ENCODE peak calls at places on chromosomes 11 and 22, in four cellular contexts. V is bronchial epithelial cell, F is NCI-H1092, O is PC-9. E is an unnamed sample.

GRCh38 chr11:92393218-92393617 is 168.6 kb downstream of the FAT3 start:
- DNase-seq in F (no peak), V (no peak), O (no peak), E (no peak)

GRCh38 chr11:100849009-100849913 is 162.2 kb downstream of the ARHGAP42 start:
- DNase-seq in V (no peak), O (no peak), F (no peak), E (no peak)

GRCh38 chr11:77191823-77192495 is 63.9 kb downstream of the MYO7A start:
- DNase-seq in V (peak), O (peak), F (peak), E (peak)

GRCh38 chr11:119832132-119832531 is 103.1 kb upstream of the NECTIN1 start:
- DNase-seq in F (peak), O (no peak), V (no peak), E (no peak)

GRCh38 chr11:115087791-115088190 is 409.5 kb downstream of the NXPE2 start:
- DNase-seq in O (no peak), F (no peak), V (no peak), E (no peak)

GRCh38 chr11:130181295-130182272 is 22.0 kb downstream of the ST14 start:
- DNase-seq in V (peak), F (peak), O (peak), E (peak)

GRCh38 chr22:43017525-43018290 is 2.8 kb upstream of the PACSIN2 start:
- DNase-seq in O (no peak), V (no peak), F (no peak), E (no peak)

GRCh38 chr11:65861533-65862183 is 1.4 kb downstream of the MUS81 start:
- DNase-seq in V (no peak), F (no peak), O (no peak), E (no peak)

GRCh38 chr11:125079878-125080530 is 16.9 kb downstream of the SLC37A2 start:
- DNase-seq in V (no peak), F (no peak), O (no peak), E (no peak)

GRCh38 chr22:18122254-18122554 is 11.6 kb downstream of the TUBA8 start:
- DNase-seq in O (no peak), F (no peak), V (no peak), E (no peak)

GRCh38 chr11:121237686-121238658 is 54.6 kb upstream of the SC5D start:
- DNase-seq in V (peak), O (no peak), F (no peak), E (no peak)

E was measured in NCI-H2029 treated with DMSO at 0.1 percent for 48 hours.